ENCODE peak calls at places on chromosomes 13 and 19, in seven cellular contexts. One of them, this sample, is unnamed.

GRCh38 chr13:36014763-36015162 is 116.4 kb downstream of the DCLK1 start:
- DNase-seq in osteocyte: no peak
- DNase-seq in ascending aorta: no peak
- DNase-seq in progenitor cell of endocrine pancreas: no peak
- DNase-seq in pancreas: no peak
- DNase-seq in epithelial cell of esophagus: no peak
- DNase-seq in fibroblast of mammary gland: no peak
- DNase-seq in this sample: no peak

GRCh38 chr19:49691243-49692101 is 556 bp downstream of the CPT1C start:
- DNase-seq in osteocyte: peak; percentile 91
- DNase-seq in ascending aorta: no peak
- DNase-seq in progenitor cell of endocrine pancreas: peak; percentile 41
- DNase-seq in pancreas: peak; percentile 56
- DNase-seq in epithelial cell of esophagus: peak; percentile 45
- DNase-seq in fibroblast of mammary gland: peak; percentile 70
- DNase-seq in this sample: no peak

GRCh38 chr13:80751854-80752253 is 410.9 kb upstream of the SPRY2 start:
- DNase-seq in osteocyte: no peak
- DNase-seq in ascending aorta: no peak
- DNase-seq in progenitor cell of endocrine pancreas: no peak
- DNase-seq in pancreas: no peak
- DNase-seq in epithelial cell of esophagus: no peak
- DNase-seq in fibroblast of mammary gland: no peak
- DNase-seq in this sample: no peak

GRCh38 chr13:32647926-32648325 is 61.7 kb downstream of the PDS5B start:
- DNase-seq in osteocyte: no peak
- DNase-seq in ascending aorta: no peak
- DNase-seq in progenitor cell of endocrine pancreas: no peak
- DNase-seq in pancreas: no peak
- DNase-seq in epithelial cell of esophagus: no peak
- DNase-seq in fibroblast of mammary gland: no peak
- DNase-seq in this sample: no peak

GRCh38 chr13:32314968-32315254 is 252 bp downstream of the ZAR1L start:
- DNase-seq in osteocyte: no peak
- DNase-seq in ascending aorta: no peak
- DNase-seq in progenitor cell of endocrine pancreas: no peak
- DNase-seq in pancreas: no peak
- DNase-seq in epithelial cell of esophagus: peak; percentile 42
- DNase-seq in fibroblast of mammary gland: peak; percentile 72
- DNase-seq in this sample: peak; percentile 64

GRCh38 chr13:28819046-28819747 is 942 bp upstream of the MTUS2 start:
- DNase-seq in osteocyte: no peak
- DNase-seq in ascending aorta: no peak
- DNase-seq in progenitor cell of endocrine pancreas: no peak
- DNase-seq in pancreas: no peak
- DNase-seq in epithelial cell of esophagus: peak; percentile 21
- DNase-seq in fibroblast of mammary gland: peak; percentile 41
- DNase-seq in this sample: peak; percentile 35

GRCh38 chr13:94914829-94915228 is 202.5 kb upstream of the SOX21 start:
- DNase-seq in osteocyte: no peak
- DNase-seq in ascending aorta: no peak
- DNase-seq in progenitor cell of endocrine pancreas: no peak
- DNase-seq in pancreas: no peak
- DNase-seq in epithelial cell of esophagus: no peak
- DNase-seq in fibroblast of mammary gland: peak; percentile 14
- DNase-seq in this sample: no peak

GRCh38 chr13:103288114-103288513 is 221.9 kb upstream of the SLC10A2 start:
- DNase-seq in osteocyte: no peak
- DNase-seq in ascending aorta: no peak
- DNase-seq in progenitor cell of endocrine pancreas: no peak
- DNase-seq in pancreas: no peak
- DNase-seq in epithelial cell of esophagus: peak; percentile 27
- DNase-seq in fibroblast of mammary gland: no peak
- DNase-seq in this sample: no peak

GRCh38 chr13:69292789-69293425 is 814.7 kb upstream of the ATXN8OS start:
- DNase-seq in osteocyte: no peak
- DNase-seq in ascending aorta: no peak
- DNase-seq in progenitor cell of endocrine pancreas: no peak
- DNase-seq in pancreas: no peak
- DNase-seq in epithelial cell of esophagus: no peak
- DNase-seq in fibroblast of mammary gland: no peak
- DNase-seq in this sample: no peak

GRCh38 chr13:99062593-99062992 is 84.7 kb upstream of the DOCK9 start:
- DNase-seq in osteocyte: no peak
- DNase-seq in ascending aorta: no peak
- DNase-seq in progenitor cell of endocrine pancreas: no peak
- DNase-seq in pancreas: no peak
- DNase-seq in epithelial cell of esophagus: peak; percentile 53
- DNase-seq in fibroblast of mammary gland: no peak
- DNase-seq in this sample: no peak

GRCh38 chr19:50718255-50719118 is 1.1 kb downstream of the SHANK1 start:
- DNase-seq in osteocyte: no peak
- DNase-seq in ascending aorta: no peak
- DNase-seq in progenitor cell of endocrine pancreas: no peak
- DNase-seq in pancreas: no peak
- DNase-seq in epithelial cell of esophagus: no peak
- DNase-seq in fibroblast of mammary gland: no peak
- DNase-seq in this sample: peak; percentile 44

GRCh38 chr19:40467007-40467565 is 285 bp downstream of the SPTBN4 start:
- DNase-seq in osteocyte: no peak
- DNase-seq in ascending aorta: no peak
- DNase-seq in progenitor cell of endocrine pancreas: no peak
- DNase-seq in pancreas: peak; percentile 65
- DNase-seq in epithelial cell of esophagus: no peak
- DNase-seq in fibroblast of mammary gland: no peak
- DNase-seq in this sample: no peak

DNA sequence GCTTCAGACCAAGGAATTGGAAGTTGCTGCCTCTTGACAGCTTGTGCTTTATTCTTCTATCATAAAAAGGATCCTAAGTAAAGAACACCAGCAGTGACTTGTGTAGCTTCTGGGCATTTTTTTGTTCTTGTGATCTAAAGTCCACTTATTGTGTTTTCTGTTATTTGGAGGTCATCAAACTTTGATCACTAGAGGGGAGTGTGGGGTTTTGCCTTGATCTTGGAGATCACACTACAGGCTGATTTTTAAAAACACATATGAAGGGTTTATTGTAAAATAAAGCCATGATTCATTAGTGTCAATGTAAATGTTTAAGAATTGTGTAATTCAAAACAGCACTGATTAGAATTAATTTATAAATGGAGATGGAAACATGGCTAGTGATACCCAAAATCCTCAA is 328.7 kb upstream of the EDNRB start:
- DNase-seq in osteocyte: no peak
- DNase-seq in ascending aorta: no peak
- DNase-seq in progenitor cell of endocrine pancreas: no peak
- DNase-seq in pancreas: no peak
- DNase-seq in epithelial cell of esophagus: no peak
- DNase-seq in fibroblast of mammary gland: no peak
- DNase-seq in this sample: no peak
- TF ChIP-seq CTCF in osteocyte: no peak
- TF ChIP-seq CTCF in ascending aorta: no peak
- TF ChIP-seq CTCF in progenitor cell of endocrine pancreas: no peak
- TF ChIP-seq CTCF in pancreas: no peak
- TF ChIP-seq CTCF in epithelial cell of esophagus: no peak
- TF ChIP-seq CTCF in fibroblast of mammary gland: no peak
- TF ChIP-seq CTCF in this sample: no peak

GRCh38 chr13:75494491-75494890 is 12.5 kb upstream of the TBC1D4 start:
- DNase-seq in osteocyte: no peak
- DNase-seq in ascending aorta: no peak
- DNase-seq in progenitor cell of endocrine pancreas: no peak
- DNase-seq in pancreas: no peak
- DNase-seq in epithelial cell of esophagus: peak; percentile 5
- DNase-seq in fibroblast of mammary gland: no peak
- DNase-seq in this sample: no peak
- TF ChIP-seq CTCF in osteocyte: no peak
- TF ChIP-seq CTCF in ascending aorta: no peak
- TF ChIP-seq CTCF in progenitor cell of endocrine pancreas: no peak
- TF ChIP-seq CTCF in pancreas: no peak
- TF ChIP-seq CTCF in epithelial cell of esophagus: no peak
- TF ChIP-seq CTCF in fibroblast of mammary gland: no peak
- TF ChIP-seq CTCF in this sample: no peak

GRCh38 chr13:107884564-107884963 is 330.8 kb downstream of the LIG4 start:
- DNase-seq in osteocyte: no peak
- DNase-seq in ascending aorta: no peak
- DNase-seq in progenitor cell of endocrine pancreas: no peak
- DNase-seq in pancreas: no peak
- DNase-seq in epithelial cell of esophagus: no peak
- DNase-seq in fibroblast of mammary gland: no peak
- DNase-seq in this sample: no peak
- TF ChIP-seq CTCF in osteocyte: no peak
- TF ChIP-seq CTCF in ascending aorta: no peak
- TF ChIP-seq CTCF in progenitor cell of endocrine pancreas: no peak
- TF ChIP-seq CTCF in pancreas: no peak
- TF ChIP-seq CTCF in epithelial cell of esophagus: no peak
- TF ChIP-seq CTCF in fibroblast of mammary gland: no peak
- TF ChIP-seq CTCF in this sample: no peak

DNA sequence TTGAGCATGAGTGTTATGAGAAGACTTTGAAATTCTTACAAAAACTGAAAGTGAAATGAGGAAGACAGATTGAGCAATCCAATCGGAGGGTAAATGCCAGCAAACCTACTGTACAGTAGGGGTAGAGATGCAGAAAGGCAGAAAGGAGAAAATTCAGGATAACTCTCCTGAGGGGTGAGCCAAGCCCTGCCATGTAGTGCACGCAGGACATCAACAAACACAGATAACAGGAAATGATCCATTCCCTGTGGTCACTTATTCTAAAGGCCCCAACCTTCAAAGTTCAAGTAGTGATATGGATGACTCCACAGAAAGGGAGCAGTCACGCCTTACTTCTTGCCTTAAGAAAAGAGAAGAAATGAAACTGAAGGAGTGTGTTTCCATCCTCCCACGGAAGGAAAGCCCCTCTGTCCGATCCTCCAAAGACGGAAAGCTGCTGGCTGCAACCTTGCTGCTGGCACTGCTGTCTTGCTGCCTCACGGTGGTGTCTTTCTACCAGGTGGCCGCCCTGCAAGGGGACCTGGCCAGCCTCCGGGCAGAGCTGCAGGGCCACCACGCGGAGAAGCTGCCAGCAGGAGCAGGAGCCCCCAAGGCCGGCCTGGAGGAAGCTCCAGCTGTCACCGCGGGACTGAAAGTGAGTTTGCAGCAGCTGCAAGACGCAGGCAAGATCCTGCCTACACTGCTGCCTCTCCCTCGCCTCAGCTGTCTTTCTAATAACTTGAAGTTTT is at the start of gene TNFSF13B:
- DNase-seq in osteocyte: no peak
- DNase-seq in ascending aorta: no peak
- DNase-seq in progenitor cell of endocrine pancreas: peak; percentile 13
- DNase-seq in pancreas: peak; percentile 55
- DNase-seq in epithelial cell of esophagus: peak; percentile 25
- DNase-seq in fibroblast of mammary gland: peak; percentile 46
- DNase-seq in this sample: peak; percentile 60
- TF ChIP-seq CTCF in osteocyte: no peak
- TF ChIP-seq CTCF in ascending aorta: no peak
- TF ChIP-seq CTCF in progenitor cell of endocrine pancreas: peak; percentile 14
- TF ChIP-seq CTCF in pancreas: no peak
- TF ChIP-seq CTCF in epithelial cell of esophagus: no peak
- TF ChIP-seq CTCF in fibroblast of mammary gland: peak; percentile 5
- TF ChIP-seq CTCF in this sample: peak; percentile 44

GRCh38 chr19:9565900-9566705 is 18.2 kb downstream of the ZNF121 start:
- DNase-seq in osteocyte: no peak
- DNase-seq in ascending aorta: no peak
- DNase-seq in progenitor cell of endocrine pancreas: no peak
- DNase-seq in pancreas: no peak
- DNase-seq in epithelial cell of esophagus: peak; percentile 29
- DNase-seq in fibroblast of mammary gland: peak; percentile 47
- DNase-seq in this sample: no peak

GRCh38 chr19:9570255-9570654 is 14.0 kb downstream of the ZNF121 start:
- DNase-seq in osteocyte: no peak
- DNase-seq in ascending aorta: no peak
- DNase-seq in progenitor cell of endocrine pancreas: no peak
- DNase-seq in pancreas: no peak
- DNase-seq in epithelial cell of esophagus: no peak
- DNase-seq in fibroblast of mammary gland: no peak
- DNase-seq in this sample: no peak

GRCh38 chr19:9566729-9567128 is 17.6 kb downstream of the ZNF121 start:
- DNase-seq in osteocyte: no peak
- DNase-seq in ascending aorta: no peak
- DNase-seq in progenitor cell of endocrine pancreas: no peak
- DNase-seq in pancreas: no peak
- DNase-seq in epithelial cell of esophagus: no peak
- DNase-seq in fibroblast of mammary gland: no peak
- DNase-seq in this sample: no peak
- TF ChIP-seq CTCF in osteocyte: no peak
- TF ChIP-seq CTCF in ascending aorta: no peak
- TF ChIP-seq CTCF in progenitor cell of endocrine pancreas: no peak
- TF ChIP-seq CTCF in pancreas: no peak
- TF ChIP-seq CTCF in epithelial cell of esophagus: no peak
- TF ChIP-seq CTCF in fibroblast of mammary gland: no peak
- TF ChIP-seq CTCF in this sample: no peak

DNA sequence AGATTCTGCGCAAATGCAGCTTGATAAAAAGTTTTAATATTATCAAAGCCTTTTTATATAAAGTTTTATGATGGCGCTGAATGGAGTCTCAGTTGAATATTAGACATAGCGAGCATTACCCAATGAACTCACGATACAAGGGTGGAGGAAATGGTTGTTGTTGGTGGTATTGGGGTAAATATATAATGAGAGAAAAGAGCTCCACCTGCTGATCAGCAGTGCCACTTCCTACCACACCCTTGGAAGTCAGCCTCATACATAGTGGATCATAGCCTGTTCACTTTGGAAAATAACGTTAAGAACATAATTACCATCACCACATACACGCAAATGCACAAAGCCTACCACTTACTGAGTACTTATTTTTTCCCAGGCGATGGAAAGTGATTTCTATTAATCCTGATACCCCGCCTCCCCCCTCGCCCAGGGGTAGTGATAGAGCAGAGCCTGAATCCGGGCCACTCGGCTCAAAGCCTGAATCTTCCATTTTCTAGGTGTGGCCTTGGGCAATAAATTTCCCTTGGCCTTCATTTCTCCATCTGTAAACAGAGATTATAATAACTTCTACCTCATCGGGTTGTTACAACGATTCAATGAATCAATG is 358.3 kb downstream of the KLF5 start:
- DNase-seq in osteocyte: no peak
- DNase-seq in ascending aorta: no peak
- DNase-seq in progenitor cell of endocrine pancreas: no peak
- DNase-seq in pancreas: no peak
- DNase-seq in epithelial cell of esophagus: peak; percentile 63
- DNase-seq in fibroblast of mammary gland: peak; percentile 13
- DNase-seq in this sample: peak; percentile 12
- TF ChIP-seq CTCF in osteocyte: peak; percentile 32
- TF ChIP-seq CTCF in ascending aorta: no peak
- TF ChIP-seq CTCF in progenitor cell of endocrine pancreas: no peak
- TF ChIP-seq CTCF in pancreas: no peak
- TF ChIP-seq CTCF in epithelial cell of esophagus: peak; percentile 37
- TF ChIP-seq CTCF in fibroblast of mammary gland: peak; percentile 16
- TF ChIP-seq CTCF in this sample: no peak

This sample was measured in GM13976.